ENCODE peak calls at places on chromosome 1, in six cellular contexts. R is progenitor cell of endocrine pancreas, B is MCF 10A, H is colonic mucosa, K is osteocyte, A is heart right ventricle. P is an unnamed sample.
A peak's percentile ranks its signal among the peaks of the same experiment; 100 is the strongest.

GRCh38 chr1:163172596-163172995 is 30.1 kb downstream of the RGS5 start:
- DNase-seq in A (no peak), B (no peak), R (no peak), K (no peak), H (no peak), P (no peak)

GRCh38 chr1:179164494-179164893 is 65.0 kb downstream of the ABL2 start:
- DNase-seq in B (peak; percentile 47), H (no peak), R (no peak), K (no peak), A (no peak), P (no peak)

GRCh38 chr1:87556326-87556725 is 227.6 kb downstream of the LMO4 start:
- DNase-seq in B (no peak), H (no peak), A (no peak), R (no peak), K (no peak), P (no peak)

GRCh38 chr1:48228156-48228555 is 5.6 kb downstream of the SLC5A9 start:
- DNase-seq in A (no peak), B (peak; percentile 13), R (no peak), K (no peak), H (no peak), P (no peak)

GRCh38 chr1:206469933-206470691 is at the start of gene IKBKE:
- DNase-seq in R (no peak), H (peak; percentile 75), K (no peak), A (peak; percentile 36), B (peak; percentile 85), P (peak; percentile 51)

GRCh38 chr1:227033880-227034279 is 93.8 kb downstream of the COQ8A start:
- DNase-seq in R (no peak), K (no peak), B (no peak), A (no peak), H (no peak), P (no peak)

GRCh38 chr1:109789771-109790170 is 26.0 kb upstream of the EPS8L3 start:
- DNase-seq in B (no peak), R (no peak), A (no peak), H (peak; percentile 16), K (no peak), P (no peak)

GRCh38 chr1:99956755-99957154 is 13.0 kb upstream of the SLC35A3 start:
- DNase-seq in A (no peak), H (no peak), B (peak; percentile 56), R (no peak), K (no peak), P (no peak)

GRCh38 chr1:152448095-152448494 is 34.0 kb upstream of the CRNN start:
- DNase-seq in R (no peak), A (no peak), B (no peak), K (no peak), H (no peak), P (no peak)

GRCh38 chr1:236623371-236624166 is 19.3 kb upstream of the HEATR1 start:
- DNase-seq in H (no peak), B (peak; percentile 34), R (no peak), K (no peak), A (no peak), P (no peak)

GRCh38 chr1:181185461-181185860 is 97.0 kb downstream of the IER5 start:
- DNase-seq in K (no peak), H (no peak), R (no peak), B (no peak), A (no peak), P (peak; percentile 20)

GRCh38 chr1:151479462-151479861 is 20.2 kb upstream of the POGZ start:
- DNase-seq in R (no peak), B (no peak), A (no peak), H (no peak), K (no peak), P (no peak)

GRCh38 chr1:69691179-69691578 is 123.5 kb downstream of the LRRC7 start:
- DNase-seq in A (no peak), R (no peak), B (no peak), H (no peak), K (no peak), P (no peak)

GRCh38 chr1:69686367-69686984 is 118.8 kb downstream of the LRRC7 start:
- DNase-seq in B (no peak), K (no peak), A (no peak), R (no peak), H (no peak), P (no peak)

GRCh38 chr1:69693921-69694320 is 126.2 kb downstream of the LRRC7 start:
- DNase-seq in H (no peak), K (no peak), R (no peak), B (no peak), A (no peak), P (no peak)

GRCh38 chr1:69688178-69688577 is 120.5 kb downstream of the LRRC7 start:
- DNase-seq in A (no peak), H (no peak), B (no peak), K (no peak), R (no peak), P (no peak)
- TF ChIP-seq CTCF in A (no peak), H (no peak), B (no peak), K (no peak), R (no peak), P (no peak)

GRCh38 chr1:247077234-247077633 is 1.4 kb downstream of the ZNF670 start:
- DNase-seq in B (peak; percentile 25), H (no peak), R (no peak), A (no peak), K (no peak), P (no peak)
- TF ChIP-seq CTCF in B (no peak), H (no peak), R (no peak), A (no peak), K (peak; percentile 21), P (no peak)

DNA sequence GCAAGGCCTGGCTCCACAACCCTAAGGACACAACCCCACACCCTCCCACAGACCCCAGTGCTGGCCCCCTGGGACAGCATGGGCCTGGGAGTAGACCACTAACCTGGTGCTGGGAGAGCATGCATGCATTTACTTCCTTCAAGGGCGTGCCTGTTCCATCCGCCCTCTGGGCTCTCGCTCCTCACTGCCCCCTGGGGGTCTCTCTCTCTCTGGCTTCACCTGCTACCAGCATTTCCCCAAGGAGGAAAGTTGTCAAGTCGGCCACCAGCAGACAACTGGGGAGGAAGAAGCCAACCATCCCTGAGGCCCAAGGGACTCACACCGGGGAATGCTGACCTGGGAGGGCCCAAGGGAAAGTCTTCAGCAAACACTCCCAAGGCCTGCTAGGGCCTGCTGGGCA is 6.5 kb downstream of the LRP8 start:
- DNase-seq in K (no peak), R (peak; percentile 40), B (no peak), H (no peak), A (no peak), P (no peak)
- TF ChIP-seq CTCF in K (no peak), R (peak; percentile 59), B (no peak), H (no peak), A (no peak), P (no peak)

DNA sequence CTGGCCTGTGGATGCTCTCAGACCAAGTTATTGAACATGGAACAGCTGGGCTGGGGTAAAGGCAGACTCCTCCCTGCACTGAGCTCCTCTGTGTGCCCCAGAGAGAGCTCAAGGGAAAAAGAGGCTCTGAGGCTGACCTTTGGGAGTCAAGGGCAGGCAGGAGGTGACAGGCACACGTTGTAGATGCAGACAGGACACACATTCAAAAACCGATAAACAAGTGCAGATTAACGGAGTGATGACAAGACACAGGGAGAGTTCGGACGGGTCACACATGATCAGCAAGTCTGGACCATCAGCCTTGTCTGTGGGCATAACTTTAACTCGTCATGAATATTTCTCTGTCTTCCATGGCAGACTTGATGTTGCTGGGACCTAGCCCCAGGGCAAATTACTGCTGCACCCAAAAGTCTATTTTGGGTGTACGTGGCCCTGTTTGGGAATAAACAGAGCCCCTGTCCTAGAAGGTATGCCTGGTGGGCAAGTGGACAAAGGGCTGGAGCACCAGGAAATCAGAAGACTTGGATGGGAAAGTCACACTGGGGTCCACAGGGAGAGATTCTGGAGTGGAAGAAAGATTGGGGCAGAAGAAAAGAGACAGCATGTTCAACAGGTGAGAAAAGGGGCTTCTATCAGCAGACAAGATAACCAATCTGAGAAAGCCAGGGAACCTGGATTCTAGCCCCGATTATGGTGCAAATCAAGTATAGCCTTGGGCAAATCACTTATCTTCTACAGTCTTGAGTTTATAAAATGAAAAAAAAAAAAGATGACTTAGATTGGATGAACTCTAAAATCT is 74.9 kb downstream of the PLXNA2 start:
- DNase-seq in H (no peak), K (no peak), R (no peak), A (no peak), B (no peak), P (no peak)
- TF ChIP-seq CTCF in H (no peak), K (no peak), R (no peak), A (no peak), B (no peak), P (no peak)

DNA sequence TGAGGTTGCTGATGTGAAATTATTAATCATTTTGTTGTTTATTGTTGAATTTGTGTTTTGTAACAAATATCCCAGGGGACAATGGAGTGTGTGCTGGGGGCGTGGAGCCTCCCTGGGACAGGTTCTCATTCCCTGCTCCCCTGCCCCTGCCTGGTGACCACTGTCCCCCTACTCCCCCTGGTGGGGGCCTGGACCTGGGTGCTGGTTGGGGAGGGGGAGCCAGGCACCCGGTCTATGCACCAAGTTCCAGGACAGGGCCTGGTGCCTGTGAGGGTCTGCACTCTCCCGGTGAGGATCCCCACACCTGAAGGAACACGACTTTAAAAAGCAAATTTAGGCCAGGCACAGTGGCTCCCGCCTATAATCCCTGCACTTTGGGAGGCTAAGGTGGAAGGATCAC is 42.4 kb downstream of the CHD5 start:
- DNase-seq in K (no peak), R (no peak), B (no peak), H (no peak), A (no peak), P (no peak)
- TF ChIP-seq CTCF in K (no peak), R (no peak), B (no peak), H (no peak), A (no peak), P (no peak)

DNA sequence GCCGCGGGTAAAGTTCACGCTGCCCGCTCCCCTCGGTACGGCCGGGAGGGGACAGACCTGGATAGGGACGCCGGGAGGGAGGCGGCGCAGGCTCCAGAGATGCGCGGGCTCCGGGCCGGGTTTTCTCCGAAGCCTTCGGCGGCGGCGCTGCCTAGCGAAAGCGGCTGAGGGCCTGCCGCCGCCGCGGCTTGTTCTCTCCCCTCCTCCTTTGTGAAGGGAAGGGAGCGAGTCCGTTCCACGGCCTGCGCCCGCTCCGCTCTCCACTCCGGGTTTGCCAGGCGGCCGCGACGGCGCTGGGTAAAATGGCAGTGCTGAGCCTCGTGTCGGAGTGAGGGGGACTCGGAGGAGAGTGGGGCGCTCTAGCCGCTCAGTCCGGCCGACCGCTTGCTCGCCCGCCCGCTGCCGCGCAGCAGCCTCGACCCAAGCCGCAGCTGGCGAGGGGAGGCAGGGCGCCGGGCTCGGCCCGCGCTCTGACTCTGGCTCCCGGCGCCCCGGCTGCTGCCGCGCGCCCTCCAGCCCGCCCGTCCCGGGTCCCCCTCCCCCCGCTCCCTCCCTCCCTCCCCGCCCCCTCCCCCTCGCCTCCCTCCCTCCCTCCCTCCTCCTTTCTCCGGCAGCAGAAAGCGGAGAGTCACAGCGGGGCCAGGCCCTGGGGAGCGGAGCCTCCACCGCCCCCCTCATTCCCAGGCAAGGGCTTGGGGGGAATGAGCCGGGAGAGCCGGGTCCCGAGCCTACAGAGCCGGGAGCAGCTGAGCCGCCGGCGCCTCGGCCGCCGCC is at the start of gene ARID1A:
- DNase-seq in H (peak; percentile 95), K (peak; percentile 99), A (peak; percentile 95), B (peak; percentile 96), R (peak; percentile 95), P (peak; percentile 89)
- TF ChIP-seq CTCF in H (no peak), K (peak; percentile 16), A (peak; percentile 39), B (no peak), R (no peak), P (no peak)